ENCODE peak calls at places on chromosomes 13 and 19, in five cellular contexts. One of them, this sample, is unnamed.
A peak's percentile ranks its signal among the peaks of the same experiment; 100 is the strongest.

GRCh38 chr13:77729502-77730221 is 32.2 kb downstream of the SLAIN1 start:
- DNase-seq in NB4: no peak
- DNase-seq in Peyer's patch: no peak
- DNase-seq in uterus: no peak
- DNase-seq in IMR-90: no peak
- DNase-seq in this sample: no peak

GRCh38 chr13:108288741-108289140 is 19.2 kb downstream of the TNFSF13B start:
- DNase-seq in NB4: no peak
- DNase-seq in Peyer's patch: no peak
- DNase-seq in uterus: no peak
- DNase-seq in IMR-90: no peak
- DNase-seq in this sample: no peak

GRCh38 chr19:39151209-39151608 is 25.6 kb downstream of the PAK4 start:
- DNase-seq in NB4: no peak
- DNase-seq in Peyer's patch: no peak
- DNase-seq in uterus: no peak
- DNase-seq in IMR-90: no peak
- DNase-seq in this sample: no peak

GRCh38 chr19:11480081-11480926 is 542 bp downstream of the ELAVL3 start:
- DNase-seq in NB4: peak; percentile 27
- DNase-seq in Peyer's patch: no peak
- DNase-seq in uterus: no peak
- DNase-seq in IMR-90: no peak
- DNase-seq in this sample: no peak

GRCh38 chr13:89695343-89696257 is 1651.9 kb upstream of the MIR17HG start:
- DNase-seq in NB4: peak; percentile 49
- DNase-seq in Peyer's patch: no peak
- DNase-seq in uterus: no peak
- DNase-seq in IMR-90: peak; percentile 8
- DNase-seq in this sample: no peak

GRCh38 chr19:54517483-54517882 is 14.9 kb downstream of the LAIR2 start:
- DNase-seq in NB4: peak; percentile 65
- DNase-seq in Peyer's patch: no peak
- DNase-seq in uterus: no peak
- DNase-seq in IMR-90: peak; percentile 2
- DNase-seq in this sample: peak; percentile 19

GRCh38 chr19:19628499-19629134 is 597 bp upstream of the LPAR2 start:
- DNase-seq in NB4: peak; percentile 93
- DNase-seq in Peyer's patch: peak; percentile 40
- DNase-seq in uterus: no peak
- DNase-seq in IMR-90: peak; percentile 48
- DNase-seq in this sample: peak; percentile 52

GRCh38 chr13:110309661-110310524 is 2.8 kb downstream of the COL4A2 start:
- DNase-seq in NB4: no peak
- DNase-seq in Peyer's patch: no peak
- DNase-seq in uterus: no peak
- DNase-seq in IMR-90: no peak
- DNase-seq in this sample: no peak

GRCh38 chr19:11849264-11849615 is 714 bp downstream of the ZNF439 start:
- DNase-seq in NB4: peak; percentile 83
- DNase-seq in Peyer's patch: peak; percentile 29
- DNase-seq in uterus: no peak
- DNase-seq in IMR-90: no peak
- DNase-seq in this sample: no peak

GRCh38 chr13:94362411-94362909 is 117.0 kb downstream of the DCT start:
- DNase-seq in NB4: peak; percentile 83
- DNase-seq in Peyer's patch: peak; percentile 35
- DNase-seq in uterus: peak; percentile 63
- DNase-seq in IMR-90: peak; percentile 95
- DNase-seq in this sample: no peak

GRCh38 chr19:19464339-19465098 is 50.8 kb downstream of the TSSK6 start:
- DNase-seq in NB4: no peak
- DNase-seq in Peyer's patch: no peak
- DNase-seq in uterus: no peak
- DNase-seq in IMR-90: peak; percentile 73
- DNase-seq in this sample: no peak

GRCh38 chr19:19595171-19595701 is 23.3 kb downstream of the PBX4 start:
- DNase-seq in NB4: peak; percentile 79
- DNase-seq in Peyer's patch: no peak
- DNase-seq in uterus: no peak
- DNase-seq in IMR-90: peak; percentile 47
- DNase-seq in this sample: no peak

GRCh38 chr19:1081301-1082164 is 13.6 kb downstream of the POLR2E start:
- DNase-seq in NB4: no peak
- DNase-seq in Peyer's patch: no peak
- DNase-seq in uterus: no peak
- DNase-seq in IMR-90: no peak
- DNase-seq in this sample: no peak

GRCh38 chr19:8302357-8302691 is 5.8 kb downstream of the CD320 start:
- DNase-seq in NB4: peak; percentile 25
- DNase-seq in Peyer's patch: peak; percentile 15
- DNase-seq in uterus: peak; percentile 11
- DNase-seq in IMR-90: no peak
- DNase-seq in this sample: peak; percentile 15

GRCh38 chr13:98563071-98563470 is 13.8 kb downstream of the STK24 start:
- DNase-seq in NB4: no peak
- DNase-seq in Peyer's patch: peak; percentile 54
- DNase-seq in uterus: no peak
- DNase-seq in IMR-90: no peak
- DNase-seq in this sample: no peak

GRCh38 chr19:954672-955494 is 29.0 kb downstream of the ARID3A start:
- DNase-seq in NB4: peak; percentile 33
- DNase-seq in Peyer's patch: peak; percentile 36
- DNase-seq in uterus: no peak
- DNase-seq in IMR-90: no peak
- DNase-seq in this sample: no peak

GRCh38 chr19:48724796-48725753 is 5.5 kb upstream of the MAMSTR start:
- DNase-seq in NB4: peak; percentile 99
- DNase-seq in Peyer's patch: no peak
- DNase-seq in uterus: peak; percentile 80
- DNase-seq in IMR-90: peak; percentile 93
- DNase-seq in this sample: no peak

GRCh38 chr13:78022164-78022877 is 103.7 kb upstream of the EDNRB start:
- DNase-seq in NB4: peak; percentile 76
- DNase-seq in Peyer's patch: peak; percentile 61
- DNase-seq in uterus: no peak
- DNase-seq in IMR-90: peak; percentile 72
- DNase-seq in this sample: no peak

GRCh38 chr13:42377640-42378382 is 105.9 kb downstream of the AKAP11 start:
- DNase-seq in NB4: peak; percentile 28
- DNase-seq in Peyer's patch: peak; percentile 53
- DNase-seq in uterus: no peak
- DNase-seq in IMR-90: no peak
- DNase-seq in this sample: no peak

GRCh38 chr13:42378383-42378780 is 106.4 kb downstream of the AKAP11 start:
- DNase-seq in NB4: no peak
- DNase-seq in Peyer's patch: no peak
- DNase-seq in uterus: no peak
- DNase-seq in IMR-90: no peak
- DNase-seq in this sample: no peak

GRCh38 chr13:42381165-42381425 is 109.1 kb downstream of the AKAP11 start:
- DNase-seq in NB4: no peak
- DNase-seq in Peyer's patch: no peak
- DNase-seq in uterus: no peak
- DNase-seq in IMR-90: no peak
- DNase-seq in this sample: no peak

GRCh38 chr13:42379241-42379640 is 107.3 kb downstream of the AKAP11 start:
- DNase-seq in NB4: no peak
- DNase-seq in Peyer's patch: no peak
- DNase-seq in uterus: no peak
- DNase-seq in IMR-90: no peak
- DNase-seq in this sample: no peak

DNA sequence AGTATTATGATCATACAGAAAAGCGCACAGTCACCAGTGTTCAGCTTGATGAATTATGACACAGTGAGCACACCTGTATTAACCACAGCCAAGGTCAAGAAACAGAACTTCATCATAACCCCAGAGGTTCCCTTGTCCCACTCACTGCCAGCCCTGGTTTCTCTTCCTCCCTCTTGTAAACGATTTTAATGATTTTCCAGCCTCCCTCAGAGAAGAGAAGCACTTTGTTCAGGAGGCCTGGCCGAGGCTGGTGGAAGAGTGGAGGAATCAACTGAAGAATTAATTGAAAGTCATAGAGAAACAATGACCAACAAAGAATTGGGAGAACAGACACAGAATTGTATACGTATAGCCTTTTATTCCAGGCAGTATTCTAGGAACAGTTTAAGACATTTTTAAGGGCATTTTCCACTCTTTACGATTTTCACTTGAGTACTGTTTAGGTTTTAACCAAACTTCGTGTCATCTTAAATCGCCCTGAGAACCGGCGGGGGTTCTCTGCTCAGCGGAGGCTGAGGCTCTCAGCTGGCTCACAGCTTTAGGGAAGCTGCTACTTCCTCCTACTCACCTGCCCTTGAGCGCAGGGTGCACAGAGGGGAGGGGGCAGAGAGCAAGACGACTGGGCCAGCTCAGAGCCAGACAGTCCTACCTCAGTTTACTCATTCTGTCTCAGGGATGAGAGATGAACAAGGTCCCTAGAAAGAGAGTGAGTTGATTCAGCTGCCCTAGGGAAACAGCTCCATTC is 108.6 kb downstream of the AKAP11 start:
- DNase-seq in NB4: no peak
- DNase-seq in Peyer's patch: peak; percentile 58
- DNase-seq in uterus: no peak
- DNase-seq in IMR-90: no peak
- DNase-seq in this sample: no peak
- TF ChIP-seq POLR2A in NB4: no peak
- TF ChIP-seq POLR2A in Peyer's patch: no peak
- TF ChIP-seq POLR2A in uterus: no peak
- TF ChIP-seq POLR2A in IMR-90: no peak
- TF ChIP-seq POLR2A in this sample: no peak

DNA sequence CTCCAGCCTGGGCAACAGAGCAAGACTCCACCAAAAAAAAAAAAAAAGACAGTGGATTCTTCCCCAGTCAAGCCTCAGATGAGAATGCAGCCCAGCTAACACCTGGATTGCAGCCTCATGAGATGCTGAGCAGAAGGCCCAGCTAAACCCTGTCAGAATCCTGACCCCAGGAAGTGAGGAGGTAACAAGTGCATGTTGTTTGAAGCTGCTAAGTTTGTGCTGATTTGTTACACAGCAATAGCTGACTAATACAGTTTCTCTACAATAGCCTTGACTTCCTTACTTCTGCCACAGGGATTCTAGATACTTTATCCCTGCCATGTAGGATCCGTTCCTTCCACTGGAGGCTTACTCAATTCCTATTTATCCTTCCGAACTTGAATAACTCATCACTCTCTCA is 20.5 kb downstream of the TMPRSS9 start:
- DNase-seq in NB4: no peak
- DNase-seq in Peyer's patch: no peak
- DNase-seq in uterus: no peak
- DNase-seq in IMR-90: no peak
- DNase-seq in this sample: no peak
- TF ChIP-seq POLR2A in NB4: no peak
- TF ChIP-seq POLR2A in Peyer's patch: no peak
- TF ChIP-seq POLR2A in uterus: no peak
- TF ChIP-seq POLR2A in IMR-90: no peak
- TF ChIP-seq POLR2A in this sample: no peak

GRCh38 chr19:45451850-45452387 is 15.9 kb upstream of the FOSB start:
- DNase-seq in NB4: no peak
- DNase-seq in Peyer's patch: no peak
- DNase-seq in uterus: no peak
- DNase-seq in IMR-90: no peak
- DNase-seq in this sample: no peak

GRCh38 chr19:45457776-45458175 is 10.0 kb upstream of the FOSB start:
- DNase-seq in NB4: no peak
- DNase-seq in Peyer's patch: no peak
- DNase-seq in uterus: no peak
- DNase-seq in IMR-90: no peak
- DNase-seq in this sample: no peak

GRCh38 chr19:45451181-45451849 is 16.5 kb upstream of the FOSB start:
- DNase-seq in NB4: peak; percentile 30
- DNase-seq in Peyer's patch: peak; percentile 51
- DNase-seq in uterus: peak; percentile 59
- DNase-seq in IMR-90: peak; percentile 88
- DNase-seq in this sample: peak; percentile 71

GRCh38 chr19:45456500-45456815 is 11.3 kb upstream of the FOSB start:
- DNase-seq in NB4: no peak
- DNase-seq in Peyer's patch: no peak
- DNase-seq in uterus: no peak
- DNase-seq in IMR-90: no peak
- DNase-seq in this sample: no peak

DNA sequence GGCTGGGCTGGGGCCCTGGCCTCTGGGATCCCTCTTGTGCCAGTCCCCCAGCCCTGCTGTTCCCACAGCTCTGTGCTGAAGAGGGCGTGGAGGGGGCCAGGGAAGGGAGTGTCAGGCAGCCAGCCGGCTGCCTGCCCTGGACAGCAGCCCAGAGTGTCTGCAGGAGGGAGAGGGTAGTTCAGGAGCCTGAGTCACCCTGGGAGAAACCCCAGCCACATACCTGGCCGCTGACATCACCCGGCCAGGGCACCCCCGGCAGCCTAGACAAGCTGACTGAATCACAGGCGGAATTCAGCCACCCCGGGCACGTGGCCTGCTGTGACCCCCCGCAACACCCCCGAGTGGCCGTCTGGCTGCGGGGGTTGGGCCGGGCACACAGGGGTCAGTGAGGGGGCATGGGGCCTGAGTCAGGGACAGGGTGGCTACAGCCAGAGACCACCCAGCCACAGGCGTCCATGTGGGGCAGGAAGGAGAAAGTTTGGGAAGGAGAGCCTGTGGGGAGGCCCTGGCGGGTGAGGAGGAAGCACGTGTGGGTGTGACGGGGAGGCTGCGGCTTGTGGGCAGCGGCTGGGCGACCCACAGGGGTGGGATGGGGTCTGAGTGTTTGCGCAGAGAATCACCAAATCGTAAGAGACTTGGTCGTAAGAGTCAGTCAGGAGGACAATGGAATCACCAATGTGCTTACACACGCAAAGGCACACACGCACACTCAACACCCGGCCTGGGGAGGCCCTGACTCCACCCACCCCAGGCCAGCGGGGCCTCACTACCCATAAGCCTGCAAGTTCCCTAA is 11.9 kb upstream of the FOSB start:
- DNase-seq in NB4: peak; percentile 92
- DNase-seq in Peyer's patch: peak; percentile 48
- DNase-seq in uterus: peak; percentile 96
- DNase-seq in IMR-90: peak; percentile 99
- DNase-seq in this sample: peak; percentile 98
- TF ChIP-seq POLR2A in NB4: no peak
- TF ChIP-seq POLR2A in Peyer's patch: peak; percentile 19
- TF ChIP-seq POLR2A in uterus: no peak
- TF ChIP-seq POLR2A in IMR-90: no peak
- TF ChIP-seq POLR2A in this sample: no peak

GRCh38 chr19:33284756-33285155 is 17.6 kb downstream of the CEBPA start:
- DNase-seq in NB4: no peak
- DNase-seq in Peyer's patch: no peak
- DNase-seq in uterus: no peak
- DNase-seq in IMR-90: no peak
- DNase-seq in this sample: no peak

GRCh38 chr19:33284146-33284643 is 18.1 kb downstream of the CEBPA start:
- DNase-seq in NB4: no peak
- DNase-seq in Peyer's patch: no peak
- DNase-seq in uterus: no peak
- DNase-seq in IMR-90: no peak
- DNase-seq in this sample: no peak

GRCh38 chr19:33283578-33283977 is 18.8 kb downstream of the CEBPA start:
- DNase-seq in NB4: no peak
- DNase-seq in Peyer's patch: no peak
- DNase-seq in uterus: no peak
- DNase-seq in IMR-90: no peak
- DNase-seq in this sample: no peak

GRCh38 chr19:33286899-33287298 is 15.4 kb downstream of the CEBPA start:
- DNase-seq in NB4: no peak
- DNase-seq in Peyer's patch: no peak
- DNase-seq in uterus: no peak
- DNase-seq in IMR-90: no peak
- DNase-seq in this sample: no peak

GRCh38 chr19:33285441-33285927 is 16.9 kb downstream of the CEBPA start:
- DNase-seq in NB4: no peak
- DNase-seq in Peyer's patch: no peak
- DNase-seq in uterus: no peak
- DNase-seq in IMR-90: no peak
- DNase-seq in this sample: no peak
- TF ChIP-seq POLR2A in NB4: no peak
- TF ChIP-seq POLR2A in Peyer's patch: no peak
- TF ChIP-seq POLR2A in uterus: no peak
- TF ChIP-seq POLR2A in IMR-90: no peak
- TF ChIP-seq POLR2A in this sample: no peak

This sample was measured in breast epithelium.